ENCODE peak calls at places on chromosomes 13 and 19, in six cellular contexts. C, O, B, N, S and L are unnamed samples.

GRCh38 chr13:39531646-39532045 is 71.3 kb downstream of the LHFPL6 start:
- DNase-seq in S (no peak), O (no peak), C (no peak), N (peak; percentile 32), B (no peak), L (no peak)

GRCh38 chr13:70568571-70568970 is 460.3 kb upstream of the KLHL1 start:
- DNase-seq in O (no peak), N (peak; percentile 51), B (peak; percentile 28), C (no peak), S (no peak), L (peak; percentile 27)

GRCh38 chr13:33509642-33510229 is 224.2 kb upstream of the STARD13 start:
- DNase-seq in C (no peak), S (peak; percentile 50), B (no peak), N (peak; percentile 80), O (no peak), L (peak; percentile 56)

GRCh38 chr13:58843567-58843966 is 1212.0 kb downstream of the PCDH17 start:
- DNase-seq in N (no peak), B (no peak), O (no peak), S (no peak), C (no peak), L (no peak)

GRCh38 chr13:114079601-114080536 is 52.6 kb downstream of the RASA3 start:
- DNase-seq in B (no peak), O (no peak), S (no peak), C (no peak), N (no peak), L (no peak)

GRCh38 chr13:86020350-86021002 is 221.3 kb upstream of the SLITRK6 start:
- DNase-seq in O (no peak), C (no peak), S (no peak), N (peak; percentile 79), B (no peak), L (peak; percentile 15)

GRCh38 chr19:4870025-4870700 is 2.7 kb upstream of the PLIN3 start:
- DNase-seq in B (peak; percentile 50), O (no peak), C (no peak), N (peak; percentile 94), S (no peak), L (peak; percentile 99)

GRCh38 chr19:46493236-46494114 is 2.2 kb downstream of the PNMA8B start:
- DNase-seq in N (no peak), B (no peak), C (no peak), O (no peak), S (peak; percentile 56), L (no peak)

GRCh38 chr19:51020988-51021651 is 1.6 kb upstream of the KLK10 start:
- DNase-seq in S (no peak), N (peak; percentile 74), C (no peak), O (no peak), B (peak; percentile 27), L (peak; percentile 45)